ENCODE peak calls at places on chromosomes 5 and 9, in eight cellular contexts. W is midbrain; V is activated T-helper 1 cell treated with anti-CD3 and anti-CD28 coated beads, Interleukin-2, amount 50 U/mL, for 16 hours; I is ecto neural progenitor cell; S is C1 segment of cervical spinal cord; H is posterior cingulate gyrus; X is T-cell; Y is AG08396. L is an unnamed sample.

GRCh38 chr9:27645166-27645840 is 72.0 kb upstream of the C9orf72 start:
- DNase-seq in W (no peak), V (no peak), I (peak; percentile 60), S (no peak), H (no peak), X (no peak), Y (no peak), L (no peak)

GRCh38 chr9:130985029-130985428 is 23.9 kb upstream of the LAMC3 start:
- DNase-seq in W (no peak), V (no peak), I (no peak), S (no peak), H (no peak), X (no peak), Y (no peak), L (no peak)

GRCh38 chr9:38380872-38381534 is 11.5 kb upstream of the ALDH1B1 start:
- DNase-seq in W (no peak), V (no peak), I (peak; percentile 48), S (peak; percentile 9), H (no peak), X (no peak), Y (no peak), L (no peak)

GRCh38 chr9:93345630-93346239 is 105.8 kb upstream of the FAM120A start:
- DNase-seq in W (no peak), V (no peak), I (peak; percentile 57), S (no peak), H (no peak), X (no peak), Y (no peak), L (no peak)

GRCh38 chr9:118882674-118883073 is 486.6 kb downstream of the BRINP1 start:
- DNase-seq in W (no peak), V (no peak), I (no peak), S (no peak), H (no peak), X (no peak), Y (peak; percentile 10), L (no peak)

GRCh38 chr9:131259432-131259885 is 16.9 kb downstream of the FAM78A start:
- DNase-seq in W (no peak), V (no peak), I (no peak), S (no peak), H (no peak), X (no peak), Y (no peak), L (no peak)

GRCh38 chr5:135222171-135222681 is 176.8 kb downstream of the MACROH2A1 start:
- DNase-seq in W (no peak), V (no peak), I (peak; percentile 32), S (no peak), H (no peak), X (no peak), Y (no peak), L (no peak)

GRCh38 chr9:37187269-37187668 is 66.9 kb downstream of the ZCCHC7 start:
- DNase-seq in W (no peak), V (no peak), I (no peak), S (no peak), H (no peak), X (no peak), Y (no peak), L (no peak)

GRCh38 chr5:140273401-140273877 is 29.5 kb downstream of the PFDN1 start:
- DNase-seq in W (no peak), V (no peak), I (no peak), S (no peak), H (no peak), X (no peak), Y (no peak), L (peak; percentile 45)

GRCh38 chr5:143416411-143416810 is 12.9 kb upstream of the NR3C1 start:
- DNase-seq in W (no peak), V (no peak), I (no peak), S (no peak), H (no peak), X (no peak), Y (no peak), L (no peak)

GRCh38 chr5:32707394-32707997 is 3.6 kb upstream of the NPR3 start:
- DNase-seq in W (no peak), V (no peak), I (no peak), S (no peak), H (no peak), X (no peak), Y (peak; percentile 46), L (peak; percentile 63)

GRCh38 chr9:105316703-105317102 is 72.3 kb downstream of the SLC44A1 start:
- DNase-seq in W (no peak), V (no peak), I (no peak), S (no peak), H (no peak), X (no peak), Y (no peak), L (no peak)

GRCh38 chr5:99030871-99031440 is 102.1 kb upstream of the CHD1 start:
- DNase-seq in W (no peak), V (no peak), I (no peak), S (no peak), H (no peak), X (no peak), Y (no peak), L (no peak)

GRCh38 chr5:126801992-126802294 is 25.0 kb downstream of the LMNB1 start:
- DNase-seq in W (peak; percentile 9), V (no peak), I (no peak), S (no peak), H (no peak), X (peak; percentile 15), Y (peak; percentile 19), L (peak; percentile 80)

GRCh38 chr5:134490255-134490924 is 35.1 kb upstream of the JADE2 start:
- DNase-seq in W (no peak), V (no peak), I (no peak), S (no peak), H (no peak), X (no peak), Y (no peak), L (no peak)

GRCh38 chr9:88742483-88742882 is 207.5 kb downstream of the NXNL2 start:
- DNase-seq in W (peak; percentile 28), V (no peak), I (no peak), S (no peak), H (no peak), X (no peak), Y (peak; percentile 52), L (peak; percentile 91)

GRCh38 chr5:169753795-169754194 is 116.7 kb downstream of the DOCK2 start:
- DNase-seq in W (no peak), V (no peak), I (no peak), S (no peak), H (no peak), X (no peak), Y (peak; percentile 35), L (peak; percentile 57)

GRCh38 chr9:89001917-89002540 is 10.8 kb downstream of the S1PR3 start:
- DNase-seq in W (no peak), V (no peak), I (peak; percentile 28), S (no peak), H (no peak), X (no peak), Y (no peak), L (no peak)

GRCh38 chr5:158511454-158511853 is 588.3 kb downstream of the EBF1 start:
- DNase-seq in W (no peak), V (no peak), I (no peak), S (no peak), H (no peak), X (no peak), Y (no peak), L (no peak)